ENCODE peak calls at places on chromosomes 4 and X, in seven cellular contexts. D is activated CD8-positive, alpha-beta memory T cell treated with anti-CD3 and anti-CD28 coated beads for 48 hours; O is stimulated activated naive B cell treated with anti-CD40 and anti-IgM and Interleukin-4, amounts not matched to agents 10 μg/mL and 1 μg/mL and 100 μg/mL, for 72 hours; R is head of caudate nucleus; A is NCI-H2171 treated with DMSO at 0.1 percent for 48 hours; N is AG09309; K is spleen. C is an unnamed sample.

GRCh38 chr4:140952709-140953108 is 180.6 kb downstream of the RNF150 start:
- DNase-seq in R (no peak), D (no peak), O (no peak), A (no peak), K (no peak), N (no peak), C (no peak)

GRCh38 chr4:18077808-18078207 is 56.3 kb upstream of the LCORL start:
- DNase-seq in O (no peak), A (no peak), N (no peak), K (no peak), D (no peak), R (no peak), C (no peak)

GRCh38 chrX:24479924-24480722 is 15.0 kb downstream of the PDK3 start:
- DNase-seq in D (no peak), A (peak), O (peak), N (no peak), R (no peak), K (peak), C (peak)

GRCh38 chr4:53431052-53431451 is 53.6 kb downstream of the FIP1L1 start:
- DNase-seq in N (no peak), D (no peak), A (no peak), K (no peak), O (no peak), R (no peak), C (no peak)

GRCh38 chr4:80608285-80608980 is 272.9 kb downstream of the CFAP299 start:
- DNase-seq in A (no peak), R (no peak), K (no peak), O (no peak), N (peak), D (no peak), C (no peak)

GRCh38 chrX:135345328-135345645 is 36.0 kb downstream of the ETDC start:
- DNase-seq in K (no peak), N (peak), O (no peak), D (no peak), A (no peak), R (peak), C (no peak)

GRCh38 chr4:14879643-14880042 is 122.6 kb upstream of the CPEB2 start:
- DNase-seq in R (no peak), K (no peak), A (no peak), N (no peak), D (no peak), O (no peak), C (no peak)

GRCh38 chrX:108584617-108585211 is 145.1 kb downstream of the COL4A5 start:
- DNase-seq in N (no peak), K (no peak), O (no peak), A (no peak), D (no peak), R (peak), C (no peak)

GRCh38 chrX:135437867-135438733 is 16.4 kb downstream of the SMIM10L2A start:
- DNase-seq in K (peak), D (no peak), A (no peak), R (no peak), N (no peak), O (no peak), C (no peak)

GRCh38 chr4:101156619-101157310 is 190.6 kb downstream of the PPP3CA start:
- DNase-seq in K (no peak), N (no peak), R (no peak), O (no peak), A (no peak), D (no peak), C (no peak)

GRCh38 chrX:131633285-131633917 is 89.5 kb downstream of the OR13H1 start:
- DNase-seq in K (no peak), D (peak), N (peak), O (peak), A (peak), R (peak), C (peak)